ENCODE peak calls at places on chromosomes 7 and 10, in nine cellular contexts. D is fibroblast of lung; E is mesendoderm; H is mucosa of descending colon; P is right cardiac atrium; X is naive thymus-derived CD4-positive, alpha-beta T cell; O is cardiac muscle cell; V is CD8-positive, alpha-beta T cell; K is lung. I is an unnamed sample.

GRCh38 chr7:84025332-84025927 is 169.2 kb downstream of the SEMA3A start:
- DNase-seq in D (peak; percentile 99), E (peak; percentile 86), H (no peak), P (no peak), X (no peak), O (no peak), V (no peak), K (no peak), I (no peak)

GRCh38 chr7:33601081-33601480 is 304.3 kb upstream of the BMPER start:
- DNase-seq in D (no peak), E (peak; percentile 64), H (no peak), P (no peak), X (no peak), O (no peak), V (no peak), K (no peak), I (no peak)

GRCh38 chr7:51019231-51019844 is 236.6 kb upstream of the GRB10 start:
- DNase-seq in D (peak; percentile 97), E (no peak), H (no peak), P (no peak), X (no peak), O (no peak), V (no peak), K (no peak), I (no peak)

GRCh38 chr10:47021850-47022249 is 110.6 kb downstream of the PTPN20 start:
- DNase-seq in D (no peak), E (no peak), H (no peak), P (no peak), X (no peak), O (no peak), V (no peak), K (peak; percentile 24), I (no peak)

GRCh38 chr7:136677456-136678365 is 190.7 kb upstream of the CHRM2 start:
- DNase-seq in D (peak; percentile 63), E (peak; percentile 35), H (no peak), P (no peak), X (no peak), O (no peak), V (no peak), K (no peak), I (no peak)

GRCh38 chr10:29794776-29795635 is 160.2 kb upstream of the SVIL start:
- DNase-seq in D (peak; percentile 81), E (no peak), H (no peak), P (no peak), X (no peak), O (no peak), V (no peak), K (no peak), I (no peak)

GRCh38 chr10:8278099-8278498 is 223.6 kb downstream of the GATA3 start:
- DNase-seq in D (no peak), E (no peak), H (no peak), P (no peak), X (no peak), O (no peak), V (no peak), K (no peak), I (no peak)

GRCh38 chr10:131532291-131532690 is 220.8 kb upstream of the TCERG1L start:
- DNase-seq in D (no peak), E (no peak), H (no peak), P (no peak), X (no peak), O (no peak), V (no peak), K (no peak), I (no peak)

GRCh38 chr10:131764929-131765328 is 135.9 kb upstream of the PPP2R2D start:
- DNase-seq in D (no peak), E (no peak), H (no peak), P (no peak), X (no peak), O (no peak), V (no peak), K (no peak), I (no peak)

GRCh38 chr10:31927597-31928530 is 767 bp downstream of the ARHGAP12 start:
- DNase-seq in D (peak; percentile 57), E (peak; percentile 90), H (peak; percentile 81), P (peak; percentile 84), X (peak; percentile 25), O (peak; percentile 83), V (peak; percentile 35), K (peak; percentile 46), I (peak; percentile 44)

GRCh38 chr7:73606801-73607691 is 17.3 kb downstream of the MLXIPL start:
- DNase-seq in D (no peak), E (peak; percentile 67), H (peak; percentile 69), P (peak; percentile 80), X (peak; percentile 62), O (peak; percentile 79), V (peak; percentile 37), K (peak; percentile 57), I (peak; percentile 33)

GRCh38 chr10:95741807-95742528 is 14.0 kb upstream of the ENTPD1 start:
- DNase-seq in D (peak; percentile 77), E (peak; percentile 82), H (no peak), P (no peak), X (no peak), O (peak; percentile 29), V (no peak), K (no peak), I (no peak)

GRCh38 chr7:17207220-17207619 is 91.2 kb upstream of the AHR start:
- DNase-seq in D (peak; percentile 66), E (no peak), H (no peak), P (peak; percentile 28), X (no peak), O (no peak), V (no peak), K (no peak), I (no peak)

GRCh38 chr10:28845009-28845682 is 167.8 kb downstream of the BAMBI start:
- DNase-seq in D (peak; percentile 89), E (no peak), H (no peak), P (no peak), X (no peak), O (no peak), V (no peak), K (no peak), I (no peak)

GRCh38 chr10:43237128-43237527 is 29.7 kb downstream of the RASGEF1A start:
- DNase-seq in D (no peak), E (no peak), H (peak; percentile 10), P (peak; percentile 27), X (no peak), O (no peak), V (no peak), K (no peak), I (no peak)

GRCh38 chr10:31262672-31263071 is 56.3 kb upstream of the ZEB1 start:
- DNase-seq in D (peak; percentile 76), E (no peak), H (no peak), P (no peak), X (no peak), O (no peak), V (no peak), K (no peak), I (no peak)

DNA sequence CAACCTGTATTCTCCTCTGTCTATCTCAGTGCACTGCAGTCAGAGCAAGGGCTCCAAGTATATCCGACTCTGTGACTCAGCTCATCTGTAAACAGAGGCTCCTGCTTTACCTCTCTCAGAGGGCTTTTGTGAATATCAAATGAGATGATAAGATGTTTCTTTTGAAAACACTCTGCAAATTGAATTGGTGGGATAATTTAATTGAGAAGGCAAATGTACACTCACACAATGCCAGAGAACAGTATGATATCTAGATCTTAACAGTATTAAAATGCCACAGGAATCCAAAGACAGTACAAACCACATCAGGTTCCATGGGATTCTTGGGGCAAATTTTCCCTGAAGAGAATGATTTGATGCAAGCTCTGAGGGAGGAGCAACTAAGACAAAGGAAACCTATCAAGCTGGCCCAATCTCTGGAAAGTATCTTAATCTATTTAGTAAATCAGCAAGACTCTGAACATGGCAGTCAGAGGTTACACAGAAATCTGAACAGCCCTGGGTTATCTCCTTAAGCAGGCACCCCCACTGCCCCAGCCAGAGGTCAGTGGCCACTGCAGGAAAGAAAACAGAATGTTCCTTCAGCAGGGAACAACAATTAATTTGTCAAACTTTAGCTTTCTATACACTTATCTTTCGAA is 45.9 kb downstream of the DOCK4 start:
- DNase-seq in D (peak; percentile 48), E (peak; percentile 66), H (no peak), P (no peak), X (no peak), O (no peak), V (no peak), K (no peak), I (no peak)
- H3K4me1 ChIP-seq in D (peaks cover 8% of the 10 kb centered on the region), E (peaks cover 19% of the 10 kb centered on the region), H (no peaks in the 10 kb centered on the region), P (peaks cover 8% of the 10 kb centered on the region), X (no peaks in the 10 kb centered on the region), O (peaks cover 15% of the 10 kb centered on the region), V (no peaks in the 10 kb centered on the region), K (peaks cover 4% of the 10 kb centered on the region), I (peaks cover 62% of the 10 kb centered on the region)

DNA sequence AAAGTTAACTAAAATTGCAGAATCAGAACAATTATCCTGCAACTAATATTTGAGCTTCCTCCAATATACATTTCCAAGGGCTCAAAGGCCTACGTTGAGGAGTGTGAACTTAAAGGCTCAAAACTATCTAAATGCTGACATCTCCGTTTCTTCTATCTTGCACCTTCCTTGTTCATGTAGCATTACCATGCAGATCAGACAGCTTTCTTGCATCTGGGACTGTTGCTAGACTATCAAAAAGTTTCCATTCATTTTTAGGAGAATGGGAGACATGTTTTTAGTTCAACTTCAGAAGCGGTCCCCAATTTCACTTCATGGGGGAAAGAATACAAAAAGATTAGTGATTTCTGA is 2.9 kb downstream of the ANKRD1 start:
- DNase-seq in D (no peak), E (no peak), H (no peak), P (no peak), X (no peak), O (no peak), V (no peak), K (no peak), I (no peak)
- H3K4me1 ChIP-seq in D (peaks cover 6% of the 10 kb centered on the region), E (peaks cover 13% of the 10 kb centered on the region), H (no peaks in the 10 kb centered on the region), P (peaks cover 2% of the 10 kb centered on the region), X (no peaks in the 10 kb centered on the region), O (peaks cover 40% of the 10 kb centered on the region), V (no peaks in the 10 kb centered on the region), K (peaks cover 2% of the 10 kb centered on the region), I (no peaks in the 10 kb centered on the region)

DNA sequence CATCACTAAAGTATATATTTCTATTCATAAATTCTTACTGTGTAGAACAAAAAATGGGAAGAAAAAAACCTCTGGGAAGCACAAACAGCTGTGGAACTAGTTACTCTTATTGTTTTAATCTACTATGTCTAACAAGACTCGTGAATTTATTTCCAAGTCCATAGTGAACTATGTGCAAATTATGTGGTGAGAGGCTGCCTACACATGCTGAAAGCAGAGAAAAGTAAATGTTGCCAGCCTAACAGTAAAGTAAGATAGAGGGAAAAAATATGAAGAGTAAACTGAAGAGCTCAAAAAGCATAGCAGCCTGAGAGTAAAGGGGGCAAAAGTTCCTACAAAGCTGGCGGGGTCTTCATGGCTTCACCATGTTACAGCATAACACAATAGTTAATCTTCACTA is 3.0 kb downstream of the GDI2 start:
- DNase-seq in D (no peak), E (no peak), H (no peak), P (no peak), X (no peak), O (no peak), V (no peak), K (no peak), I (no peak)
- H3K4me1 ChIP-seq in D (no peaks in the 10 kb centered on the region), E (no peaks in the 10 kb centered on the region), H (peaks cover 38% of the 10 kb centered on the region), P (peaks cover 5% of the 10 kb centered on the region), X (peaks cover 34% of the 10 kb centered on the region), O (peaks cover 52% of the 10 kb centered on the region), V (peaks cover 64% of the 10 kb centered on the region), K (peaks cover 2% of the 10 kb centered on the region), I (peaks cover 88% of the 10 kb centered on the region)

DNA sequence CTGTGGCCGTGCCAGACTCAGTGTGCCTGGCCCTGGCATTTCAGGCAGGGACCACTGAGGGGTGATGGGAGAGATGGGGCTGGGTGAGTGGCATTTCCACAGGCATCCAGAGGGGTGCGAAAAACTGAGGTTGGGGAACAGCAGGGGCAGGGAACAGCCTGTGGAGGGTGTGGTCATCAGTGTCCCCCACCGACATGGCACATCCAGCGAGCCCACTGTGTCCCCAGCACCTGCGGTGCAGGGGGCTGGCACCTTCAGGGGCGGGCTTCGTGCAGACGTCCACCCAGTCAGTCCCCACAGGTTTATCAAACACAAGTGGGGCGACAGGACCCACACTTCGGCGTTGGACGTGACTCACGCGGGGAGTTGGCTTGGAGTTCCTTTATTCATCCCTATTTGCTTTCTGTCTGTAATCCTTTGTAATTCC is 14.8 kb downstream of the CUX1 start:
- DNase-seq in D (no peak), E (no peak), H (no peak), P (no peak), X (no peak), O (no peak), V (no peak), K (no peak), I (no peak)
- H3K4me1 ChIP-seq in D (no peaks in the 10 kb centered on the region), E (no peaks in the 10 kb centered on the region), H (no peaks in the 10 kb centered on the region), P (no peaks in the 10 kb centered on the region), X (no peaks in the 10 kb centered on the region), O (no peaks in the 10 kb centered on the region), V (no peaks in the 10 kb centered on the region), K (peaks cover 4% of the 10 kb centered on the region), I (peaks cover 29% of the 10 kb centered on the region)

I was measured in left ventricle myocardium inferior.